ENCODE peak calls at places on chromosomes 11 and 22, in five cellular contexts. W, V, K, N and X are unnamed samples.

GRCh38 chr11:96736591-96736990 is 346.8 kb downstream of the JRKL start:
- DNase-seq in W (no peak), V (no peak), K (peak), N (no peak), X (no peak)

GRCh38 chr11:1387521-1387920 is 2.2 kb upstream of the BRSK2 start:
- DNase-seq in W (no peak), V (no peak), K (no peak), N (no peak), X (no peak)

GRCh38 chr22:37742374-37743092 is 45.7 kb downstream of the TRIOBP start:
- DNase-seq in W (peak), V (no peak), K (peak), N (no peak), X (no peak)

GRCh38 chr11:88312665-88313064 is 24.9 kb downstream of the CTSC start:
- DNase-seq in W (no peak), V (no peak), K (peak), N (no peak), X (no peak)

GRCh38 chr11:75325713-75326438 is 25.6 kb downstream of the ARRB1 start:
- DNase-seq in W (no peak), V (peak), K (peak), N (peak), X (peak)

GRCh38 chr22:26756675-26757293 is 99.4 kb downstream of the MIAT start:
- DNase-seq in W (no peak), V (peak), K (peak), N (peak), X (peak)

GRCh38 chr11:19628018-19628417 is 84.6 kb upstream of the NAV2 start:
- DNase-seq in W (no peak), V (no peak), K (peak), N (no peak), X (no peak)

GRCh38 chr22:26461188-26461810 is 22.3 kb downstream of the HPS4 start:
- DNase-seq in W (peak), V (no peak), K (peak), N (no peak), X (no peak)

GRCh38 chr11:133726576-133726975 is 118.7 kb downstream of the SPATA19 start:
- DNase-seq in W (no peak), V (no peak), K (no peak), N (no peak), X (no peak)

GRCh38 chr22:40044870-40045834 is 50.4 kb downstream of the FAM83F start:
- DNase-seq in W (peak), V (no peak), K (no peak), N (peak), X (peak)

GRCh38 chr22:47547881-47548630 is 785.6 kb downstream of the TBC1D22A start:
- DNase-seq in W (no peak), V (no peak), K (no peak), N (no peak), X (no peak)

GRCh38 chr11:9855579-9856260 is 191.8 kb downstream of the SWAP70 start:
- DNase-seq in W (no peak), V (no peak), K (no peak), N (no peak), X (no peak)

GRCh38 chr11:12686246-12687060 is 12.2 kb downstream of the TEAD1 start:
- DNase-seq in W (no peak), V (no peak), K (no peak), N (no peak), X (no peak)

GRCh38 chr11:70586261-70587094 is 188.1 kb downstream of the CTTN start:
- DNase-seq in W (no peak), V (no peak), K (no peak), N (no peak), X (no peak)

GRCh38 chr11:34305095-34305692 is 52.6 kb downstream of the ABTB2 start:
- DNase-seq in W (no peak), V (no peak), K (no peak), N (no peak), X (no peak)

GRCh38 chr11:47152953-47153950 is 23.4 kb downstream of the ARFGAP2 start:
- DNase-seq in W (peak), V (peak), K (peak), N (no peak), X (peak)

GRCh38 chr22:47663615-47664605 is 901.5 kb downstream of the TBC1D22A start:
- DNase-seq in W (no peak), V (no peak), K (no peak), N (no peak), X (no peak)

GRCh38 chr11:134762248-134763029 is 350.4 kb upstream of the B3GAT1 start:
- DNase-seq in W (no peak), V (no peak), K (no peak), N (no peak), X (no peak)

GRCh38 chr11:115256326-115257197 is 247.7 kb downstream of the CADM1 start:
- DNase-seq in W (no peak), V (no peak), K (no peak), N (no peak), X (no peak)

GRCh38 chr22:45696227-45696626 is 24.6 kb downstream of the ATXN10 start:
- DNase-seq in W (no peak), V (no peak), K (no peak), N (no peak), X (no peak)